ENCODE peak calls at places on chromosome 3, in seven cellular contexts. V is IMR-90; S is AG08396; B is HS-27A; R is iris pigment epithelial cell; T is stimulated activated CD4-positive, alpha-beta T cell treated with anti-CD3 and anti-CD28 coated beads, TNF-alpha, amount 100 ng/mL, for 4 hours; W is T-helper 17 cell. D is an unnamed sample.

GRCh38 chr3:149701206-149701976 is 43.6 kb upstream of the WWTR1 start:
- DNase-seq in R (no peak), V (no peak), B (no peak), T (no peak), W (no peak), S (no peak), D (no peak)

GRCh38 chr3:64900220-64900619 is 212.4 kb upstream of the ADAMTS9 start:
- DNase-seq in W (no peak), V (no peak), R (no peak), T (no peak), B (no peak), S (no peak), D (no peak)

GRCh38 chr3:165196577-165197561 is 685 bp upstream of the SLITRK3 start:
- DNase-seq in V (no peak), S (no peak), R (no peak), T (no peak), B (no peak), W (no peak), D (no peak)

GRCh38 chr3:11096266-11097135 is 57.8 kb upstream of the HRH1 start:
- DNase-seq in W (no peak), S (peak; percentile 93), T (peak; percentile 67), V (peak; percentile 91), B (peak; percentile 78), R (peak; percentile 92), D (no peak)

GRCh38 chr3:16338999-16339398 is 74.0 kb downstream of the OXNAD1 start:
- DNase-seq in V (peak; percentile 97), R (peak; percentile 96), S (peak; percentile 88), B (peak; percentile 26), T (no peak), W (no peak), D (no peak)

GRCh38 chr3:118782755-118783202 is 251.9 kb downstream of the IGSF11 start:
- DNase-seq in W (no peak), V (no peak), T (no peak), S (no peak), B (no peak), R (peak; percentile 4), D (no peak)

GRCh38 chr3:129238945-129239705 is 10.3 kb upstream of the COPG1 start:
- DNase-seq in S (no peak), T (no peak), R (peak; percentile 76), W (no peak), B (no peak), V (peak; percentile 25), D (no peak)

GRCh38 chr3:23807161-23808015 is 1.6 kb downstream of the UBE2E1 start:
- DNase-seq in R (peak; percentile 49), T (no peak), V (peak; percentile 51), B (no peak), W (no peak), S (peak; percentile 56), D (no peak)

GRCh38 chr3:25661694-25662455 is 2.8 kb downstream of the TOP2B start:
- DNase-seq in S (no peak), V (peak; percentile 18), B (no peak), R (peak; percentile 10), W (no peak), T (no peak), D (no peak)

GRCh38 chr3:171980578-171981270 is 58.7 kb upstream of the FNDC3B start:
- DNase-seq in B (no peak), S (no peak), V (peak; percentile 38), W (no peak), R (peak; percentile 77), T (no peak), D (no peak)

GRCh38 chr3:70614111-70614510 is 301.7 kb upstream of the MDFIC2 start:
- DNase-seq in V (no peak), S (no peak), R (no peak), W (no peak), T (no peak), B (no peak), D (no peak)

GRCh38 chr3:46479696-46480095 is 15.0 kb upstream of the LTF start:
- DNase-seq in S (no peak), V (peak; percentile 28), T (no peak), R (no peak), B (no peak), W (no peak), D (no peak)

GRCh38 chr3:176696816-176697215 is 500.5 kb downstream of the TBL1XR1 start:
- DNase-seq in B (no peak), W (no peak), R (no peak), S (no peak), T (no peak), V (no peak), D (no peak)

GRCh38 chr3:59756930-59757329 is 707.1 kb upstream of the CFAP20DC start:
- DNase-seq in V (no peak), R (no peak), S (no peak), T (no peak), B (no peak), W (no peak), D (no peak)

GRCh38 chr3:157469571-157470294 is 33.1 kb downstream of the PTX3 start:
- DNase-seq in V (no peak), B (no peak), R (no peak), S (no peak), T (no peak), W (no peak), D (no peak)

GRCh38 chr3:18790384-18790783 is 357.9 kb upstream of the KCNH8 start:
- DNase-seq in R (no peak), T (no peak), W (no peak), V (no peak), S (no peak), B (no peak), D (no peak)